ENCODE peak calls at places on chromosomes 11 and 22, in four cellular contexts. One of them, this sample, is unnamed.

GRCh38 chr11:62542111-62542745 is 4.4 kb downstream of the AHNAK start:
- DNase-seq in GM12878: no peak
- DNase-seq in K562: no peak
- DNase-seq in HL-60: no peak
- DNase-seq in this sample: no peak

GRCh38 chr11:126522152-126522551 is 166.7 kb downstream of the ST3GAL4 start:
- DNase-seq in GM12878: no peak
- DNase-seq in K562: peak
- DNase-seq in HL-60: no peak
- DNase-seq in this sample: no peak

GRCh38 chr22:34986461-34986977 is 79.4 kb upstream of the ISX start:
- DNase-seq in HL-60: no peak
- DNase-seq in K562: no peak
- DNase-seq in GM12878: no peak
- DNase-seq in this sample: no peak

GRCh38 chr11:2770556-2771301 is 70.9 kb upstream of the KCNQ1OT1 start:
- DNase-seq in K562: no peak
- DNase-seq in HL-60: no peak
- DNase-seq in GM12878: no peak
- DNase-seq in this sample: no peak

GRCh38 chr11:72075109-72075508 is 5.2 kb downstream of the NUMA1 start:
- DNase-seq in K562: no peak
- DNase-seq in HL-60: peak
- DNase-seq in GM12878: no peak
- DNase-seq in this sample: no peak

GRCh38 chr11:33449798-33450197 is 192.6 kb downstream of the HIPK3 start:
- DNase-seq in K562: no peak
- DNase-seq in HL-60: no peak
- DNase-seq in GM12878: no peak
- DNase-seq in this sample: no peak

GRCh38 chr22:45455621-45456020 is 42.1 kb downstream of the RIBC2 start:
- DNase-seq in K562: no peak
- DNase-seq in GM12878: no peak
- DNase-seq in HL-60: no peak
- DNase-seq in this sample: no peak

GRCh38 chr11:86473991-86474833 is 99.5 kb downstream of the CCDC81 start:
- DNase-seq in K562: no peak
- DNase-seq in HL-60: no peak
- DNase-seq in GM12878: no peak
- DNase-seq in this sample: no peak

GRCh38 chr11:18394928-18395734 is 768 bp downstream of the LDHA start:
- DNase-seq in K562: peak
- DNase-seq in GM12878: no peak
- DNase-seq in HL-60: peak
- DNase-seq in this sample: no peak

GRCh38 chr11:76152741-76153608 is 53.3 kb downstream of the WNT11 start:
- DNase-seq in GM12878: peak
- DNase-seq in HL-60: peak
- DNase-seq in K562: no peak
- DNase-seq in this sample: no peak

GRCh38 chr22:48824673-48825651 is 1002.7 kb downstream of the BRD1 start:
- DNase-seq in HL-60: no peak
- DNase-seq in K562: no peak
- DNase-seq in GM12878: no peak
- DNase-seq in this sample: no peak

GRCh38 chr11:60875366-60875720 is 8.0 kb downstream of the ZP1 start:
- DNase-seq in GM12878: no peak
- DNase-seq in HL-60: no peak
- DNase-seq in K562: no peak
- DNase-seq in this sample: no peak

GRCh38 chr11:88015170-88015569 is 160.1 kb downstream of the RAB38 start:
- DNase-seq in HL-60: no peak
- DNase-seq in GM12878: no peak
- DNase-seq in K562: no peak
- DNase-seq in this sample: no peak

GRCh38 chr11:112882494-112883381 is 78.5 kb upstream of the NCAM1 start:
- DNase-seq in HL-60: no peak
- DNase-seq in GM12878: no peak
- DNase-seq in K562: no peak
- DNase-seq in this sample: no peak

GRCh38 chr22:24805790-24806662 is at the start of gene SGSM1:
- DNase-seq in HL-60: peak
- DNase-seq in K562: peak
- DNase-seq in GM12878: no peak
- DNase-seq in this sample: peak

GRCh38 chr11:113444469-113445122 is 30.6 kb downstream of the DRD2 start:
- DNase-seq in GM12878: no peak
- DNase-seq in HL-60: no peak
- DNase-seq in K562: no peak
- DNase-seq in this sample: no peak

GRCh38 chr11:31397239-31397834 is 27.7 kb downstream of the DNAJC24 start:
- DNase-seq in HL-60: no peak
- DNase-seq in GM12878: no peak
- DNase-seq in K562: no peak
- DNase-seq in this sample: no peak

GRCh38 chr11:80320226-80320625 is 879.4 kb upstream of the TENM4 start:
- DNase-seq in HL-60: no peak
- DNase-seq in K562: no peak
- DNase-seq in GM12878: no peak
- DNase-seq in this sample: no peak

GRCh38 chr11:6735306-6735705 is 36.5 kb downstream of the OR2AG2 start:
- DNase-seq in K562: no peak
- DNase-seq in GM12878: no peak
- DNase-seq in HL-60: no peak
- DNase-seq in this sample: no peak

GRCh38 chr11:1640076-1640946 is 10.7 kb downstream of the KRTAP5-5 start:
- DNase-seq in HL-60: no peak
- DNase-seq in GM12878: no peak
- DNase-seq in K562: peak
- DNase-seq in this sample: peak

GRCh38 chr22:49437956-49438355 is 389.7 kb downstream of the BRD1 start:
- DNase-seq in K562: no peak
- DNase-seq in GM12878: no peak
- DNase-seq in HL-60: no peak
- DNase-seq in this sample: no peak

GRCh38 chr22:39115976-39116621 is 19.1 kb downstream of the APOBEC3H start:
- DNase-seq in GM12878: no peak
- DNase-seq in K562: no peak
- DNase-seq in HL-60: no peak
- DNase-seq in this sample: no peak

DNA sequence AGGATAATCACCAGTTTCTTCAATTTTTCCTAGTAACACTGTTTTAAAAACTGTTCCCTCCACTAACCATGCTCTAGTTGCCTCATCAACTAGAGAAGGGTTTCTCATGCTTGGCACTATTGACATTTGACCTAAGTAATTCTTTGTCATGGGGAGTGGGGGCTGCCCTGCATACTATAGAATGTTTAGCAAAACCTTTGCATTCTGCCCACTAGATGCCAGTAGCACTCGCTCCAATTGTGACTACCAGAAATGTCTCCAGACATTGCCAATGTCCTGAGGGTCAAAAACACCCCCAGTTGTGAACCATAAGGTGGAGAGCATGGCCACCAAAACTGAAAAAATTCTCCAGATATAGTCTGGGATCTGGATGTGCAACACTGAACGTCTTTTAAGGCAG is 27.6 kb upstream of the BMAL1 start:
- DNase-seq in K562: no peak
- DNase-seq in GM12878: no peak
- DNase-seq in HL-60: no peak
- DNase-seq in this sample: no peak
- TF ChIP-seq SPI1 in K562: no peak
- TF ChIP-seq SPI1 in GM12878: no peak
- TF ChIP-seq SPI1 in HL-60: no peak
- TF ChIP-seq SPI1 in this sample: no peak

DNA sequence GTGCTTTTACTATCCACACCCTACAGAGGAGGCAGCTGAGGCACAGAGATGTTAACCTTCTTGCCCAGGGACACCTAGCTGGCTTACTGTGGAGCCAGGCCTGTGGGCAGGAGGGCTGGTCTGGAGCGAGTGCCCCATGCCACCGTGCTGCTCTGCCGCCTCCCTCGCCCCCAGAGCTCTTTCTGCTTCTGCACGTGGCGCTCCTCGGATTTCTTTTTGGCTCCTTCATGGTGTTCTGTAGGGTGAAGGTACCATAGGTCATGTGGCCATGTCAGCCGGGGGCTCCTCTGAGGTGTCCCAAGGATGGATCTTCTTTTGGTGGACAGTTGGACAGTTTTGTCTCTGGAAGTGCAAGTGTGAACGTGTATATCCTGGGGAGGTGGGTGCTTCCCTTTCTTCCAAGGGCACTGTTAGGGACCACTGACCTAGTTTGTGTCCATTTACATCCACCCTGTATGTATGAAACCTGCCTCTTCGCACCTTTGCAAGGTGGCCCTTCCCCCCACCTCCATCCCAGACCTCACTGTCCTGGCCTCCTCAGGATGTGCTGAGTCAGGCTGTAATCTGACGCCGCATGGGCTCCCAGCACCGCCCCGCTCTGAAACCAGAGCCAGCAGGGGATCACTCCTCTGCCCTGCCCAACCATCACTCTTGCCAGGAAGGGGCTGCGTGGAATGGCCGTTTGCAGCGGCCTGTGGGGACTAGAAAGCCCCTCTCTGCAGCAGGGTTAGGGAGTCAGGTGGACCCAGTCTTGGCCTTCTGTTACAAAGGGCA is 31.7 kb downstream of the POLR3H start:
- DNase-seq in K562: peak
- DNase-seq in GM12878: no peak
- DNase-seq in HL-60: no peak
- DNase-seq in this sample: no peak
- TF ChIP-seq SPI1 in K562: no peak
- TF ChIP-seq SPI1 in GM12878: no peak
- TF ChIP-seq SPI1 in HL-60: no peak
- TF ChIP-seq SPI1 in this sample: no peak

GRCh38 chr22:36359172-36359973 is 28.4 kb downstream of the MYH9 start:
- DNase-seq in K562: no peak
- DNase-seq in GM12878: peak
- DNase-seq in HL-60: peak
- DNase-seq in this sample: no peak
- TF ChIP-seq SPI1 in K562: no peak
- TF ChIP-seq SPI1 in GM12878: peak
- TF ChIP-seq SPI1 in HL-60: no peak
- TF ChIP-seq SPI1 in this sample: peak

GRCh38 chr11:44848203-44848962 is 102.3 kb downstream of the TP53I11 start:
- DNase-seq in HL-60: no peak
- DNase-seq in GM12878: no peak
- DNase-seq in K562: no peak
- DNase-seq in this sample: no peak

GRCh38 chr11:44847316-44847715 is 103.4 kb downstream of the TP53I11 start:
- DNase-seq in GM12878: no peak
- DNase-seq in K562: no peak
- DNase-seq in HL-60: no peak
- DNase-seq in this sample: no peak

GRCh38 chr11:44848963-44849350 is 101.7 kb downstream of the TP53I11 start:
- DNase-seq in HL-60: no peak
- DNase-seq in GM12878: no peak
- DNase-seq in K562: no peak
- DNase-seq in this sample: no peak

GRCh38 chr11:44849424-44849823 is 101.3 kb downstream of the TP53I11 start:
- DNase-seq in HL-60: no peak
- DNase-seq in K562: no peak
- DNase-seq in GM12878: no peak
- DNase-seq in this sample: no peak

GRCh38 chr11:44846852-44847251 is 103.8 kb downstream of the TP53I11 start:
- DNase-seq in HL-60: no peak
- DNase-seq in GM12878: no peak
- DNase-seq in K562: no peak
- DNase-seq in this sample: no peak
- TF ChIP-seq SPI1 in HL-60: no peak
- TF ChIP-seq SPI1 in GM12878: no peak
- TF ChIP-seq SPI1 in K562: no peak
- TF ChIP-seq SPI1 in this sample: no peak

DNA sequence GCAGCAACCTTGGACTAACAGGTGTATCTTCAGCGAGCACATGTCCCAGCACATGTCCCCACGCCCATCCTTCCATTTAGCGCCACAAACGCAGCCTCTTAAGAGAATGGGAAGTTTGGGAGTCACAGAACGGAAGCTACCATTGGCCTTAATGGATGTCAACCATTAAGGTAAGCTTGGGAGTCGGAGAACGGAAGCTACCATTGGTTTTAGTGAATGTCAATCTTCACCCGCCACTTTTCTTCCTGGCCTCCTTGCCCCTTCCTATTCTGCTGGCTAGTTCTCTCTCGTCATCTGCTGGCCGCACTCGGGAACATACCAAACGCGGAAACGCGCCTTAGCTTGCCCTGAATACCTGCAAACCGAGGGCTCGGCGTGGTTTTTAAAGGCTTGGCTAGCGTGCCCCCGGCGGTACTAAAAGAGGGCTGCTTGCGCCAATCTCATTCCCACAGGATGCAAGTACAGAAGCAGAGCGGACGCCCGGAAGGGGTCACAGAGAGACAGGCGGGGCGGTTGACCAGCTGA is 24.3 kb downstream of the GLYATL1 start:
- DNase-seq in GM12878: no peak
- DNase-seq in K562: no peak
- DNase-seq in HL-60: no peak
- DNase-seq in this sample: no peak
- TF ChIP-seq SPI1 in GM12878: no peak
- TF ChIP-seq SPI1 in K562: no peak
- TF ChIP-seq SPI1 in HL-60: no peak
- TF ChIP-seq SPI1 in this sample: no peak

GRCh38 chr11:63903884-63904283 is 13.1 kb downstream of the RCOR2 start:
- DNase-seq in K562: no peak
- DNase-seq in HL-60: no peak
- DNase-seq in GM12878: no peak
- DNase-seq in this sample: no peak
- TF ChIP-seq SPI1 in K562: no peak
- TF ChIP-seq SPI1 in HL-60: no peak
- TF ChIP-seq SPI1 in GM12878: no peak
- TF ChIP-seq SPI1 in this sample: no peak

GRCh38 chr11:36577373-36577772 is 9.6 kb downstream of the RAG1 start:
- DNase-seq in K562: no peak
- DNase-seq in HL-60: no peak
- DNase-seq in GM12878: no peak
- DNase-seq in this sample: no peak

GRCh38 chr11:36569095-36569494 is 1.3 kb downstream of the RAG1 start:
- DNase-seq in K562: no peak
- DNase-seq in GM12878: no peak
- DNase-seq in HL-60: no peak
- DNase-seq in this sample: no peak

GRCh38 chr11:36577859-36578258 is 10.1 kb downstream of the RAG1 start:
- DNase-seq in HL-60: no peak
- DNase-seq in K562: no peak
- DNase-seq in GM12878: no peak
- DNase-seq in this sample: no peak

GRCh38 chr11:36578458-36578857 is 10.7 kb downstream of the RAG1 start:
- DNase-seq in K562: no peak
- DNase-seq in HL-60: no peak
- DNase-seq in GM12878: no peak
- DNase-seq in this sample: no peak

GRCh38 chr11:36574486-36574885 is 6.7 kb downstream of the RAG1 start:
- DNase-seq in HL-60: no peak
- DNase-seq in K562: no peak
- DNase-seq in GM12878: no peak
- DNase-seq in this sample: no peak
- TF ChIP-seq SPI1 in HL-60: no peak
- TF ChIP-seq SPI1 in K562: no peak
- TF ChIP-seq SPI1 in GM12878: no peak
- TF ChIP-seq SPI1 in this sample: no peak